ENCODE peak calls at places on chromosomes 16 and 17, in six cellular contexts. K is CD4-positive, CD25-positive, alpha-beta regulatory T cell; L is activated naive CD4-positive, alpha-beta T cell; D is GM10248; H is activated T-helper 1 cell treated with Interleukin-2 at 50 U/mL for 16 hours; B is B cell. Z is an unnamed sample.

GRCh38 chr17:17921192-17922082 is 50.8 kb downstream of the TOM1L2 start:
- DNase-seq in D (no peak), B (no peak), L (no peak), K (no peak), H (no peak), Z (no peak)

GRCh38 chr16:64122177-64122576 is 999.7 kb downstream of the CDH11 start:
- DNase-seq in H (no peak), K (no peak), B (no peak), L (no peak), D (no peak), Z (no peak)

GRCh38 chr17:65173284-65173793 is 36.2 kb downstream of the RGS9 start:
- DNase-seq in H (peak; percentile 55), L (peak; percentile 45), K (peak; percentile 91), B (no peak), D (no peak), Z (no peak)

GRCh38 chr17:18859256-18859655 is 1.3 kb downstream of the PRPSAP2 start:
- DNase-seq in B (no peak), L (no peak), D (no peak), H (no peak), K (no peak), Z (no peak)

GRCh38 chr17:47280072-47280811 is 26.6 kb downstream of the ITGB3 start:
- DNase-seq in B (no peak), K (no peak), L (no peak), H (no peak), D (no peak), Z (no peak)

GRCh38 chr17:180380-181212 is 854 bp downstream of the DOC2B start:
- DNase-seq in D (no peak), H (no peak), L (no peak), B (no peak), K (no peak), Z (peak; percentile 46)

GRCh38 chr16:55778718-55779117 is 54.2 kb downstream of the CES1 start:
- DNase-seq in L (no peak), H (no peak), K (no peak), B (no peak), D (no peak), Z (no peak)

GRCh38 chr17:47694018-47694817 is at the start of gene TBKBP1:
- DNase-seq in B (peak; percentile 58), L (peak; percentile 42), K (peak; percentile 51), H (peak; percentile 24), D (peak; percentile 54), Z (peak; percentile 72)

GRCh38 chr17:83136156-83136555 is 56.7 kb downstream of the METRNL start:
- DNase-seq in K (no peak), H (no peak), B (no peak), D (no peak), L (no peak), Z (no peak)

GRCh38 chr17:63601439-63602371 is 1.0 kb downstream of the TACO1 start:
- DNase-seq in D (no peak), K (peak; percentile 33), L (no peak), H (no peak), B (no peak), Z (no peak)

GRCh38 chr17:7927596-7927995 is 2.1 kb downstream of the KCNAB3 start:
- DNase-seq in B (no peak), D (no peak), K (no peak), H (no peak), L (no peak), Z (no peak)

GRCh38 chr17:65184235-65184959 is 47.2 kb downstream of the RGS9 start:
- DNase-seq in K (no peak), L (no peak), B (no peak), D (no peak), H (no peak), Z (no peak)

GRCh38 chr17:78168906-78169793 is 769 bp downstream of the SYNGR2 start:
- DNase-seq in B (no peak), L (peak; percentile 28), K (no peak), D (peak; percentile 58), H (peak; percentile 41), Z (peak; percentile 77)

GRCh38 chr16:56203052-56203451 is 11.8 kb downstream of the GNAO1 start:
- DNase-seq in L (no peak), H (peak; percentile 43), K (peak; percentile 41), B (peak; percentile 63), D (peak; percentile 40), Z (no peak)

GRCh38 chr17:40820228-40820838 is 2.1 kb downstream of the KRT10 start:
- DNase-seq in B (no peak), H (no peak), K (no peak), D (no peak), L (no peak), Z (no peak)

GRCh38 chr16:48676836-48677235 is 66.9 kb upstream of the N4BP1 start:
- DNase-seq in L (no peak), B (no peak), K (no peak), H (no peak), D (no peak), Z (no peak)

GRCh38 chr16:17375388-17376304 is 95.1 kb downstream of the XYLT1 start:
- DNase-seq in D (no peak), H (no peak), B (peak; percentile 60), K (no peak), L (no peak), Z (no peak)

GRCh38 chr17:57478851-57479250 is 222.5 kb downstream of the MSI2 start:
- DNase-seq in L (no peak), K (no peak), B (no peak), D (no peak), H (no peak), Z (no peak)